ENCODE peak calls at places on chromosomes 4 and X, in ten cellular contexts. U, T, V, G, P, A, Q, Z, C and K are unnamed samples.

GRCh38 chr4:25011135-25011866 is 19.4 kb downstream of the LGI2 start:
- DNase-seq in A (no peak), G (no peak), P (no peak), U (no peak), V (no peak), C (no peak), Q (no peak), Z (no peak), T (no peak), K (no peak)

GRCh38 chrX:39152106-39152649 is 350.9 kb downstream of the MID1IP1 start:
- DNase-seq in V (peak), G (peak), Z (peak), U (peak), P (no peak), C (no peak), A (no peak), Q (peak), T (peak), K (peak)

GRCh38 chrX:26445288-26445687 is 229.3 kb downstream of the MAGEB5 start:
- DNase-seq in G (no peak), V (no peak), C (no peak), A (no peak), T (no peak), Q (no peak), P (no peak), U (no peak), Z (no peak), K (no peak)

GRCh38 chr4:87896020-87896621 is 63.4 kb downstream of the MEPE start:
- DNase-seq in P (peak), Q (peak), Z (no peak), T (peak), U (no peak), G (peak), V (peak), A (peak), C (peak), K (peak)

GRCh38 chrX:111181883-111182400 is 86.0 kb downstream of the PAK3 start:
- DNase-seq in Z (no peak), G (no peak), U (no peak), A (no peak), C (no peak), V (no peak), T (no peak), P (no peak), Q (no peak), K (no peak)

GRCh38 chr4:86857341-86858052 is 8.3 kb upstream of the SLC10A6 start:
- DNase-seq in Z (no peak), U (no peak), Q (no peak), V (no peak), T (peak), A (no peak), C (no peak), G (no peak), P (no peak), K (no peak)

GRCh38 chr4:108031427-108032083 is 41.9 kb downstream of the HADH start:
- DNase-seq in V (peak), C (no peak), T (peak), G (no peak), U (no peak), Q (no peak), A (no peak), Z (no peak), P (no peak), K (no peak)

GRCh38 chrX:106905064-106905708 is 2.0 kb upstream of the RIPPLY1 start:
- DNase-seq in A (no peak), C (no peak), V (no peak), Z (no peak), G (no peak), Q (no peak), T (no peak), P (no peak), U (no peak), K (no peak)

GRCh38 chr4:78552398-78553396 is 1.1 kb downstream of the ANXA3 start:
- DNase-seq in U (no peak), A (no peak), G (no peak), P (no peak), Z (peak), T (peak), Q (peak), V (no peak), C (peak), K (no peak)

GRCh38 chr4:126664839-126665238 is 967.9 kb upstream of the INTU start:
- DNase-seq in Q (no peak), A (no peak), U (no peak), G (no peak), T (no peak), P (no peak), V (no peak), C (no peak), Z (no peak), K (no peak)

GRCh38 chr4:56658410-56659003 is 22.6 kb downstream of the HOPX start:
- DNase-seq in P (no peak), C (peak), U (no peak), V (peak), Z (no peak), Q (no peak), A (no peak), G (no peak), T (peak), K (peak)

GRCh38 chr4:138898282-138898681 is 117.3 kb upstream of the NOCT start:
- DNase-seq in P (peak), C (peak), Z (no peak), V (peak), T (peak), Q (no peak), A (peak), G (no peak), U (no peak), K (peak)

GRCh38 chrX:19728915-19729314 is 158.5 kb downstream of the SH3KBP1 start:
- DNase-seq in V (no peak), Q (no peak), Z (no peak), T (no peak), G (no peak), U (no peak), A (no peak), P (peak), C (no peak), K (no peak)

GRCh38 chr4:105715692-105716278 is 7.2 kb downstream of the GSTCD start:
- DNase-seq in G (no peak), A (peak), V (peak), Z (peak), Q (peak), C (peak), T (peak), P (no peak), U (no peak), K (peak)

GRCh38 chr4:15144249-15144966 is 142.1 kb downstream of the CPEB2 start:
- DNase-seq in G (no peak), C (no peak), A (peak), U (no peak), P (no peak), Q (no peak), Z (no peak), V (no peak), T (no peak), K (no peak)

GRCh38 chr4:98505991-98506390 is 152.4 kb downstream of the TSPAN5 start:
- DNase-seq in U (no peak), A (no peak), G (no peak), P (no peak), C (no peak), V (no peak), Z (no peak), Q (no peak), T (no peak), K (no peak)

GRCh38 chr4:98027827-98028226 is 115.4 kb downstream of the STPG2 start:
- DNase-seq in A (no peak), Q (peak), G (no peak), T (peak), C (peak), Z (peak), V (peak), P (peak), U (no peak), K (no peak)

GRCh38 chr4:128287159-128287870 is at the start of gene PGRMC2:
- DNase-seq in C (peak), A (peak), T (no peak), G (no peak), V (peak), Q (peak), Z (no peak), P (peak), U (no peak), K (no peak)

GRCh38 chr4:14787894-14788293 is 214.4 kb upstream of the CPEB2 start:
- DNase-seq in C (peak), Q (no peak), A (peak), V (peak), G (no peak), U (no peak), T (peak), Z (no peak), P (no peak), K (peak)

GRCh38 chr4:111519683-111520082 is 625.6 kb upstream of the FAM241A start:
- DNase-seq in G (no peak), C (no peak), T (no peak), A (no peak), Q (no peak), U (no peak), Z (no peak), P (no peak), V (no peak), K (no peak)

GRCh38 chr4:73620115-73620792 is at the start of gene RASSF6:
- DNase-seq in V (no peak), Z (peak), U (no peak), C (no peak), Q (no peak), T (peak), A (no peak), G (peak), P (no peak), K (peak)

GRCh38 chr4:108624263-108625056 is 4.1 kb downstream of the RPL34 start:
- DNase-seq in C (no peak), Q (no peak), G (no peak), P (no peak), Z (no peak), A (no peak), T (no peak), V (no peak), U (no peak), K (no peak)

DNA sequence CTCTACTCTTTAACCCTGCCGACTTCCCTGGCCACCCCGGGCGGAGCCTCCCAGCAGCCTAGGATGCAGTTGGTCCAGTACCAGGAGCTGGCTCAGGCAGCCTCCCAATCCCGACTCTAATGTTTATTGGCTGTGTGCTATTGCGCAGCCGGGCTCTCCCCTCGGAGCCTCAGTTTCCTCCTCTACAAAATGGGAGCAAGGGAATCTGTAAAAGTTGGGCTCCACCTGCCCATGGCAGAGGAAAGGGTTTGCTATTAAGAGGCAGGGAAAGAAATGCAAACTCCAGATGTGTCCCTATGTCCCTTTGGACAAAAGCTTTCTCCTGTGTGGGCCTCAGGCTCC is 140.8 kb upstream of the PJA1 start:
- DNase-seq in Z (no peak), V (no peak), Q (no peak), C (no peak), T (no peak), U (no peak), A (no peak), G (no peak), P (no peak), K (no peak)
- H3K4me3 ChIP-seq in Z (no peak), V (no peak), Q (no peak), C (no peak), T (no peak), U (no peak), A (no peak), G (no peak), P (no peak), K (no peak)

GRCh38 chrX:70970482-70970999 is 39.6 kb upstream of the SLC7A3 start:
- DNase-seq in G (no peak), T (peak), A (peak), V (peak), C (peak), Z (peak), Q (peak), U (no peak), P (no peak), K (peak)
- TF ChIP-seq CTCF in G (peak), T (peak), A (peak), V (no peak), C (peak), Z (peak), Q (peak), U (peak), P (no peak), K (no peak)

GRCh38 chrX:33210156-33210555 is 1.2 kb downstream of the DMD start:
- DNase-seq in A (no peak), G (no peak), T (no peak), Z (no peak), U (no peak), P (no peak), Q (no peak), V (no peak), C (no peak), K (no peak)

GRCh38 chrX:33205321-33205720 is 6.0 kb downstream of the DMD start:
- DNase-seq in G (no peak), A (no peak), U (no peak), P (no peak), T (no peak), Z (no peak), Q (no peak), V (no peak), C (no peak), K (no peak)

GRCh38 chrX:33207056-33207455 is 4.3 kb downstream of the DMD start:
- DNase-seq in G (no peak), U (no peak), P (no peak), V (no peak), Q (no peak), T (no peak), Z (no peak), A (peak), C (no peak), K (no peak)

DNA sequence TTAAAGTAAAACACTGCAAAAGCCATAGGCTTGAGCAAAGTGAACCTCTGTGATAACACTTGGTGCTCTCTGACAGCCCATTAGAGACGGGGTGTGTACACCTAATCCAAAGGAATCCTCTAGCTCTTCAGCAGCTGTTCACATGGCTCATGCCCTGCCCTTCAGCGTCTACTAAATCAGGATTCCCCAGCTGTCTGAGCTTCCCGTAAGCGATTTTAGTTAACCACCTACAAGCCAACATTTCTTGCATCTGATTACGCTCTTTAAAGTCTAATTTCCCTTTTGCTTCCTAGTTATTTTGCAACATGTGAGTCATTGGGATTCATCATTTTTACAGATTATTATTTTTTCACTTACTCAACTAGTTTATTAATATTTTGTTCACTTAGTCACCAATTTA is 6.5 kb downstream of the DMD start:
- DNase-seq in T (peak), C (no peak), Q (no peak), G (no peak), Z (no peak), V (peak), U (no peak), A (peak), P (no peak), K (no peak)
- H3K4me3 ChIP-seq in T (no peak), C (no peak), Q (no peak), G (no peak), Z (no peak), V (no peak), U (no peak), A (no peak), P (no peak), K (no peak)

GRCh38 chr4:19969492-19969891 is 282.2 kb upstream of the SLIT2 start:
- DNase-seq in U (no peak), C (no peak), Z (no peak), Q (no peak), P (no peak), G (no peak), A (peak), T (no peak), V (no peak), K (peak)
- TF ChIP-seq CTCF in U (no peak), C (peak), Z (peak), Q (no peak), P (peak), G (no peak), A (peak), T (no peak), V (peak), K (no peak)

DNA sequence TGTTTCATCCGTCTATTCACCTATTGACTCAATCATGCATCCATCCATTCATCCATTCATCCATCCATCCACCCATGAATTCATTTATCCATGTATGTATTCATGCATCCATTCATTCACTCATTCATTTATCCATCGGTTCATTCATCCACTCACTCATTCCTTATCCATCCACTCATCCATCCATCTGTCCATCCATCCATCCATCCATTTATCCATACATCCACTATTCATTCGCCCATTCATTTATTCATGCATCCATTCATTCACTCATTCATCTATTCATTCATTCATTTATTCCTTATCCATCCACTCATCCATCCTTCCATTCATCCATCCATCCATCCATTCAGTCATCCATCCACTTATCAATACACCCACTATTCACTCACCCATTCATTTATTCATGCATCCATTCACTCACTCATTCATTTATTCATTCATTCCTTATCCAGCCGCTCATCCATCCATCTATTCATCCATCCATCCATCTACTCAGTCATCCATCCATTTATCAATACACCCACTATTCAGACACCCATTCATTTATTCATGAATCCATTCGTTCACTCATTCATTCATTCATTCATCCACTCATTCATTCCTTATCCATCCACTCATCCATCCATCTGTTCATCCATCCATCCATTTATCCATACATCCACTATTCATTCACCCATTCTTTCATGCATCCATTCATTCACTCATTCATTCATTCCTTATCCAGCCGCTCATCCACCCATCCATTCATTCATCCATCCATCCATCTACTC is 11.2 kb downstream of the P2RY8 start:
- DNase-seq in V (no peak), Z (no peak), T (no peak), P (no peak), Q (no peak), C (no peak), A (no peak), G (no peak), U (no peak), K (no peak)
- H3K4me3 ChIP-seq in V (no peak), Z (no peak), T (no peak), P (no peak), Q (no peak), C (no peak), A (no peak), G (no peak), U (no peak), K (no peak)

GRCh38 chrX:30489323-30489722 is 88.2 kb downstream of the TASL start:
- DNase-seq in V (peak), Z (peak), A (no peak), G (no peak), P (no peak), U (no peak), Q (peak), T (no peak), C (no peak), K (peak)

GRCh38 chrX:30493348-30493747 is 84.2 kb downstream of the TASL start:
- DNase-seq in G (no peak), U (no peak), V (no peak), Z (no peak), Q (no peak), P (no peak), A (no peak), T (no peak), C (no peak), K (no peak)

GRCh38 chrX:30483996-30484395 is 93.6 kb downstream of the TASL start:
- DNase-seq in Z (peak), V (no peak), Q (no peak), A (no peak), T (no peak), G (no peak), P (no peak), U (no peak), C (no peak), K (no peak)

GRCh38 chrX:30488092-30488491 is 89.5 kb downstream of the TASL start:
- DNase-seq in C (peak), V (peak), U (no peak), Z (peak), P (no peak), T (peak), Q (peak), A (peak), G (no peak), K (no peak)
- TF ChIP-seq CTCF in C (peak), V (peak), U (no peak), Z (peak), P (no peak), T (peak), Q (peak), A (peak), G (peak), K (no peak)

DNA sequence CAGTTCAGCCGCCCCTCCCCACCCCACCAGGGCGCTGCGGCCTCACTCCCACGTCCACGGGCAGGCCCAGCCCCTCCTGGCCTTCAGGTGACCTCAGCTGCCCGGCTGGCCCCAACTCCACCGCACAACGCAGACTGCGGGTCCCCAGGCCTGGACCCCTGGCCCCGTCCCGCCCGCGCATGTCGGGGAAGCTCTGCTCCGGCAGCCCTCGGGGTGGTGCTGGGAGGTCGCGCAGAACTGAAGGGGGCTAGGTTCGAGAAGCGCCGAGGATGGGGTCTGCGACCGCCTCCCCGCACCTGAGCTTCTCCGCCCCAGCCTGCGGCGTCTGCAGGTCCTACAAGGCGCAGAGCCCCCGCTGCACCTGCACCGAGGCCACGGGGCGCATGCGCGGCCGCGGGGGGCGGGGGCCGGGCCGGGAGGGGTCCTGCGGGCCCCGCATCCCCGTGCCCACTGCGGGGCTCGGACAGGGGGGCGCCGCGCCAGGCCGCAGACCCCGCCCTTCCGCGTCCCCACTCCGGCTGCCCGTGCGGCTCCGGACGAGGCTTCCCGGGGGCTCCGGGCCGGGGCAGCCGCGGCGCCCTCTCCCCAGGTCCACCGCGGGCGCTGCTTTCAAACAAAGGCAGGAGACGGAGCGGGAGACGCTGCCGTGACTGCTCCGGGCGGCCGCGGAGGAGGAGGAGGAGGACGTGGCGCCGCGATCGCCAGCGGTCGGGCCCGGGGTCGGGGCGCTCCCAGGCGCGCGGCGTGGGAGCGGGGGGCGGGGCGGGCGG is 678 bp upstream of the NAT8L start:
- DNase-seq in P (no peak), T (no peak), Z (peak), G (peak), A (no peak), V (no peak), C (no peak), U (peak), Q (peak), K (no peak)
- H3K4me3 ChIP-seq in P (peak), T (no peak), Z (peak), G (no peak), A (no peak), V (no peak), C (no peak), U (no peak), Q (peak), K (no peak)

DNA sequence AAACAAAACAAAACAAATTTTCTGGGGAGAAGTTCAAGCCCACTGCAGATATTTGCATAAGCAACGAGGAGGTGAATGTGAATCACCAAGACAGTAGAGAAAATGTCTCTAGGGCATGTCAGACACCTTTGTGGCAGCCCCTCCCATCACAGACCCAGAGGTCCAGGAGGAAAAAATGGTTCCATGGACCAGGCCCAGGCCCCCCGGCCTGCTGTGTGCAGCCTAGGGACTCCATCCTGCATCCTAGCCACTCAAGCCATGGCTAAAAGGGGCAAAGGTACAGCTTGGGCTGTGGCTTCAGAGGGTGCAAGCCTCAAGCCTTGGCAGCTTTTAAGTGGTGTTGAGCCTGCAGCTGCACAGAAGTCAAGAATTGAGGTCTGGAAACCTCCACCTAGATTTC is 54.0 kb downstream of the LPAR4 start:
- DNase-seq in Q (no peak), G (no peak), P (no peak), A (no peak), U (no peak), Z (no peak), V (no peak), T (no peak), C (no peak), K (no peak)
- TF ChIP-seq CTCF in Q (no peak), G (no peak), P (no peak), A (no peak), U (no peak), Z (no peak), V (no peak), T (no peak), C (no peak), K (no peak)

GRCh38 chr4:146945556-146946374 is at the start of gene TTC29:
- DNase-seq in T (peak), C (peak), U (peak), Q (peak), Z (peak), P (peak), V (peak), G (peak), A (peak), K (peak)
- H3K4me3 ChIP-seq in T (peak), C (peak), U (peak), Q (peak), Z (peak), P (peak), V (peak), G (peak), A (peak), K (peak)

GRCh38 chrX:72306085-72306801 is 529 bp upstream of the CITED1 start:
- DNase-seq in Q (peak), U (no peak), A (no peak), C (peak), Z (peak), V (no peak), T (peak), G (no peak), P (no peak), K (peak)
- TF ChIP-seq CTCF in Q (no peak), U (no peak), A (no peak), C (no peak), Z (no peak), V (no peak), T (no peak), G (no peak), P (no peak), K (no peak)